ENCODE peak calls at places on chromosomes 11 and 22, in five cellular contexts. One of them, this sample, is unnamed.

GRCh38 chr22:38827510-38827909 is 16.3 kb downstream of the NPTXR start:
- DNase-seq in K562: no peak
- DNase-seq in A549: no peak
- DNase-seq in IMR-90: no peak
- DNase-seq in GM12878: no peak
- DNase-seq in this sample: no peak

GRCh38 chr11:66317322-66317765 is 500 bp upstream of the CD248 start:
- DNase-seq in K562: no peak
- DNase-seq in A549: no peak
- DNase-seq in IMR-90: peak
- DNase-seq in GM12878: no peak
- DNase-seq in this sample: peak

GRCh38 chr22:48371391-48371790 is 1456.3 kb downstream of the BRD1 start:
- DNase-seq in K562: no peak
- DNase-seq in A549: no peak
- DNase-seq in IMR-90: no peak
- DNase-seq in GM12878: no peak
- DNase-seq in this sample: no peak

GRCh38 chr11:13091373-13091772 is 82.3 kb downstream of the RASSF10 start:
- DNase-seq in K562: peak
- DNase-seq in A549: no peak
- DNase-seq in IMR-90: no peak
- DNase-seq in GM12878: no peak
- DNase-seq in this sample: no peak

GRCh38 chr11:10246991-10247390 is 47.0 kb downstream of the SBF2 start:
- DNase-seq in K562: no peak
- DNase-seq in A549: no peak
- DNase-seq in IMR-90: no peak
- DNase-seq in GM12878: no peak
- DNase-seq in this sample: no peak

GRCh38 chr11:32221476-32222032 is 130.7 kb downstream of the RCN1 start:
- DNase-seq in K562: no peak
- DNase-seq in A549: no peak
- DNase-seq in IMR-90: no peak
- DNase-seq in GM12878: no peak
- DNase-seq in this sample: no peak

GRCh38 chr11:68461284-68461861 is 821 bp downstream of the PPP6R3 start:
- DNase-seq in K562: peak
- DNase-seq in A549: peak
- DNase-seq in IMR-90: peak
- DNase-seq in GM12878: no peak
- DNase-seq in this sample: peak

GRCh38 chr11:88202498-88202897 is 27.3 kb upstream of the RAB38 start:
- DNase-seq in K562: no peak
- DNase-seq in A549: no peak
- DNase-seq in IMR-90: no peak
- DNase-seq in GM12878: no peak
- DNase-seq in this sample: no peak

GRCh38 chr11:46252373-46252914 is 25.0 kb upstream of the CREB3L1 start:
- DNase-seq in K562: no peak
- DNase-seq in A549: no peak
- DNase-seq in IMR-90: no peak
- DNase-seq in GM12878: no peak
- DNase-seq in this sample: no peak

GRCh38 chr22:36104435-36104834 is 56.1 kb downstream of the APOL3 start:
- DNase-seq in K562: peak
- DNase-seq in A549: no peak
- DNase-seq in IMR-90: no peak
- DNase-seq in GM12878: no peak
- DNase-seq in this sample: no peak

GRCh38 chr11:128530119-128531091 is 57.0 kb downstream of the ETS1 start:
- DNase-seq in K562: no peak
- DNase-seq in A549: no peak
- DNase-seq in IMR-90: peak
- DNase-seq in GM12878: no peak
- DNase-seq in this sample: no peak

DNA sequence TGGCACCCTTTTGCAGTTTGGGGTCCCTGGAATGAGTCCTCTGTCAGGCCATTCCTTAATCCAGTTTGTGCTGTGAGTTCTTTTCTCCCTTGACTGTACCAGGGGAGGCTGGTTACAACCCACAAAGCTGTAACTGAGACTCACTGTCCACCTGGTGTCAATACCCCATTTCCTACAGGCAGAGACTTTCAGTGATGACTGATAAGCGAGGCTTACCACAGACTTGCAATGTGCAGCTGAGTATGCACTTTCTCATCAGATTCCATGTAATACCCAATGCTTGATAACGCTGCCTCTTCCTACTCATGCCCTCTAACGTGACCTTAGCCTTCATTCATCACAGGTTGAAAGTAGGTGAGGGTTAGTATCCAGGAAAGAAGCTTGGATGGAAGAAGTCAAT is 120.1 kb downstream of the INSC start:
- DNase-seq in K562: no peak
- DNase-seq in A549: no peak
- DNase-seq in IMR-90: no peak
- DNase-seq in GM12878: no peak
- DNase-seq in this sample: no peak
- TF ChIP-seq RCOR1 in K562: no peak
- TF ChIP-seq RCOR1 in A549: no peak
- TF ChIP-seq RCOR1 in IMR-90: no peak
- TF ChIP-seq RCOR1 in GM12878: no peak
- TF ChIP-seq RCOR1 in this sample: no peak

DNA sequence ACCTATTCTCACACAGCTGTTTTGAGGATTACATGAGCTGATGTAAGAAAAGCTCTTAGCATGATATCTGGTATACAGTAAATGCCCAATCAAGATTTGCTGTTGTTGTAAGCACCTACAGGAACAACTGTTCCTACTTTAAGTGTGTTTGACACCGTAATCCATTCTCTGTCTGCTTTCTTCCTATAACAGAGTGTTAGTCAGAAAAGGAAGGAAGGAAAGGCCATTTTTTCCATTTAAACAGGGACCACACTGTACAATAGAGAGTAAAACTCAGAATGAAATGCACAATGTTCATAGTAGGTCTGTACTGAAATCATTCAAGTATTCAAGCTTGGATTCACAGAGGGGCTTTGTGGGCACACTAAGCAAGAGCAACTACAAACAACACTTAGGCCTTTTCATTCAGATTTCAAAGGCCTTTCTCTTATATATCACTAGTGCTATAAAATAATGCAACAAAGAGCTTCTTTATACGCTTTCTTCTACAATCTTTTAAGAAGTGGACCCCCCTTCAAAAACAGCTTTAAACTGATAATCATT is 21.5 kb downstream of the MTCH2 start:
- DNase-seq in K562: no peak
- DNase-seq in A549: no peak
- DNase-seq in IMR-90: no peak
- DNase-seq in GM12878: no peak
- DNase-seq in this sample: no peak
- TF ChIP-seq RCOR1 in K562: no peak
- TF ChIP-seq RCOR1 in A549: no peak
- TF ChIP-seq RCOR1 in IMR-90: no peak
- TF ChIP-seq RCOR1 in GM12878: no peak
- TF ChIP-seq RCOR1 in this sample: no peak

GRCh38 chr22:41501209-41501608 is 32.3 kb downstream of the ACO2 start:
- DNase-seq in K562: no peak
- DNase-seq in A549: peak
- DNase-seq in IMR-90: no peak
- DNase-seq in GM12878: peak
- DNase-seq in this sample: peak
- TF ChIP-seq RCOR1 in K562: no peak
- TF ChIP-seq RCOR1 in A549: no peak
- TF ChIP-seq RCOR1 in IMR-90: no peak
- TF ChIP-seq RCOR1 in GM12878: no peak
- TF ChIP-seq RCOR1 in this sample: no peak

GRCh38 chr22:49464024-49464423 is 363.6 kb downstream of the BRD1 start:
- DNase-seq in K562: no peak
- DNase-seq in A549: no peak
- DNase-seq in IMR-90: no peak
- DNase-seq in GM12878: no peak
- DNase-seq in this sample: no peak
- TF ChIP-seq RCOR1 in K562: no peak
- TF ChIP-seq RCOR1 in A549: no peak
- TF ChIP-seq RCOR1 in IMR-90: no peak
- TF ChIP-seq RCOR1 in GM12878: no peak
- TF ChIP-seq RCOR1 in this sample: no peak

DNA sequence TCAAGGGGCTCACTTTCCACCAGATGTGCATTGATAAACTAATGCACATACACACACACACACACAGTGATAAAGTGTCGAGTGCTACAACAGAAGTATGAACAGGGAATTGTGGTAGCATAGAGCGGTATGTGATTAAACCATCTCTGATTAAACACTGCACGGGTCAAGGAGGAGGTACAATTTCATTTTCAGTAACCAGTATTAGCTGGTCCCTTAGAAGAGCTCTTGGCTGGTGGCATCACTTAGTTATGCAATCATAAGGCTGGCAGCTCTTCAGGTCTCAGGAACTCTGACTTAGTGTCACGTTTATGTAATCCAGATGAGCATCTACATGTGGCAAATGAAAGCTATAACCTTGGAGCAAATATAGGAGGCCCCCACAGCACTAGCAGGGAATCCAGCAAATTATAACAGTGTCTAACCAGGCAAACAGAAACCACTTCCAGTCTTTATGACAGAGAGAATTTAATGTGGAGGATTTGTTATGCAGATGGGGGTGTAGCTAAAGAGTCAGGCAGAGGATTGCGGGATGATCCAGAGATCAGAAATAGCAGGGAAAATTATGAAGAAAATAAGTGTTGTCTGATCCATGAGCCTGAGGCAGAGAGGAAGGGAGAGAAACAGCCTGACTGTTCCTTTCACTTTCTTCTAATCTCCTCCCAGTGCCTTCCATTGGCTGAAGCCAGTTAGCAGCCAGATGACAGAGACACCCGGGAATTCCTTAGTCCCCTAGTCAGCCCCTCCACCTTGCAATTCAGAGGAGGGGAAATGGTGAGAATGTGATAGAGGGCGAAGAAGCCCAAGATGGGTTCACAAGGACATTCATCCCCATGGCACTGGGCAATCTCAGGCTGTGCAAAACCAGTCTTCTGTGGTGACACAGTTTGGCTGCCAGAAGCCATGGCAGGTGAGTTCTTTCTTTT is 533.1 kb upstream of the TENM4 start:
- DNase-seq in K562: no peak
- DNase-seq in A549: no peak
- DNase-seq in IMR-90: peak
- DNase-seq in GM12878: no peak
- DNase-seq in this sample: no peak
- TF ChIP-seq RCOR1 in K562: no peak
- TF ChIP-seq RCOR1 in A549: no peak
- TF ChIP-seq RCOR1 in IMR-90: no peak
- TF ChIP-seq RCOR1 in GM12878: no peak
- TF ChIP-seq RCOR1 in this sample: no peak

DNA sequence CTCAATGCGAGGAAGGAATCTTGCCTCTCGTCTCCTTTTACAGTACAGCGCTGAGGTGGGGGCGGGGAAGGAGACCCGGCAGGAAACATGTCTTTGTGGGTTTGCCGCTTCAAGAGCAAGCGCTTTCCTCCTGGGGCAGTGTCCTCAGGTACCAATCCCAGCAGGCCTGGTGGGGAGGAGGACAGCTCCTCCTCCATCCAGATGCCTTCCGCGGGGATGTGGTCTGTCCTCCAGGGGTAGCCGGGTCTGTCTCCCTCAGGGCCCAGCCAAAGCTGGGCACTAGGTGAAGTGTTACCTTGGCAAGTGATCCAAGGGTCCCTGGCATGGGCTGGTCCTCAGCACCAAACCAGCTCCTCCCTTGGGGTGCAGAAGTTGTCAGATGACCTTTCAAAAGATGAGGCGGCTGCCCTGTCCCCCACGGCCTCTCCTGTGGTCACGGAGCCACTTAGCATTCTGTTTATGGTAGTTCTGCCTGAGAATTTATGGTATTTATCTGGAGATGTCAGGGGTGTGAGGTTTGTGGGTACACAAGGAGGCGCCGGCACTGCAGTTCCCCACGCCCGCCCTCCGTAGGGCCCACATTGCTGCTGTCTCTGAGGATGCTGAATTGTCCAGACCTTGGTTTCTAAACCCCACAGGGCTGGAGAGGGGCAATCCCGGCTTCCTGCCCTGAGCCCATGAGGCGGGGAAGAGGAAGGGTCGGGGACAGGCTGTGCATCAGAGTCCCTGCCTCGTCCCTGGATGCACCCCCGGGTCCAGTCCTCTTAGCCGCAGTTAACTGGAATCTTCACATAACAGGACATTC is 93.5 kb upstream of the ANO1 start:
- DNase-seq in K562: no peak
- DNase-seq in A549: no peak
- DNase-seq in IMR-90: no peak
- DNase-seq in GM12878: no peak
- DNase-seq in this sample: no peak
- TF ChIP-seq RCOR1 in K562: no peak
- TF ChIP-seq RCOR1 in A549: no peak
- TF ChIP-seq RCOR1 in IMR-90: no peak
- TF ChIP-seq RCOR1 in GM12878: no peak
- TF ChIP-seq RCOR1 in this sample: no peak

This sample was measured in SK-N-SH.